ENCODE peak calls at places on chromosomes 11 and 22, in seven cellular contexts. H is A549, S is endodermal cell, A is stomach, Q is choroid plexus epithelial cell, Z is heart right ventricle, R is astrocyte of the spinal cord. U is an unnamed sample.

GRCh38 chr11:47152126-47152952 is 24.3 kb downstream of the ARFGAP2 start:
- DNase-seq in Q (peak; percentile 40), A (no peak), Z (no peak), R (no peak), S (no peak), H (no peak), U (no peak)

GRCh38 chr11:75100314-75100713 is 3.6 kb upstream of the OR2AT4 start:
- DNase-seq in A (no peak), Z (no peak), R (peak; percentile 2), H (peak; percentile 87), Q (peak; percentile 47), S (no peak), U (peak; percentile 21)

GRCh38 chr11:77687088-77687487 is 49.5 kb upstream of the CLNS1A start:
- DNase-seq in R (no peak), H (no peak), Z (no peak), S (no peak), A (no peak), Q (no peak), U (no peak)

GRCh38 chr11:112797653-112798293 is 163.4 kb upstream of the NCAM1 start:
- DNase-seq in A (peak; percentile 68), S (peak; percentile 94), Z (no peak), Q (peak; percentile 64), H (peak; percentile 12), R (peak; percentile 46), U (peak; percentile 62)

GRCh38 chr22:41966607-41967240 is 2.5 kb upstream of the SEPTIN3 start:
- DNase-seq in R (peak; percentile 85), Z (no peak), Q (peak; percentile 95), H (peak; percentile 78), A (peak; percentile 38), S (peak; percentile 87), U (peak; percentile 86)

GRCh38 chr11:102604875-102605274 is 20.3 kb downstream of the MMP20 start:
- DNase-seq in Z (no peak), S (no peak), A (no peak), R (no peak), H (no peak), Q (no peak), U (no peak)

GRCh38 chr22:37043828-37044538 is 7.6 kb upstream of the KCTD17 start:
- DNase-seq in S (peak; percentile 77), Q (peak; percentile 41), Z (peak; percentile 63), R (no peak), H (peak; percentile 82), A (peak; percentile 88), U (peak; percentile 63)

GRCh38 chr11:73991471-73992006 is 8.9 kb upstream of the UCP2 start:
- DNase-seq in Q (no peak), Z (no peak), R (no peak), A (no peak), H (no peak), S (peak; percentile 36), U (no peak)

GRCh38 chr22:44685384-44686056 is 16.5 kb upstream of the PRR5 start:
- DNase-seq in S (peak; percentile 88), Z (peak; percentile 42), H (peak; percentile 53), R (no peak), A (peak; percentile 70), Q (peak; percentile 72), U (peak; percentile 30)

GRCh38 chr11:64803846-64804345 is 882 bp upstream of the MAP4K2 start:
- DNase-seq in S (peak; percentile 87), H (no peak), A (no peak), R (no peak), Q (no peak), Z (no peak), U (no peak)

GRCh38 chr11:30281476-30282288 is 41.2 kb upstream of the ARL14EP start:
- DNase-seq in Q (no peak), A (no peak), H (no peak), Z (no peak), R (no peak), S (no peak), U (no peak)

GRCh38 chr11:70072471-70073187 is 5.5 kb upstream of the ANO1 start:
- DNase-seq in Q (no peak), H (no peak), Z (no peak), R (no peak), A (no peak), S (peak; percentile 53), U (no peak)

GRCh38 chr11:121672630-121673487 is 220.1 kb upstream of the SORL1-AS1 start:
- DNase-seq in Q (no peak), S (no peak), H (no peak), Z (peak; percentile 17), A (no peak), R (no peak), U (peak; percentile 35)

GRCh38 chr11:70552441-70553150 is 154.3 kb downstream of the CTTN start:
- DNase-seq in S (no peak), H (no peak), Z (no peak), A (no peak), R (no peak), Q (no peak), U (no peak)

GRCh38 chr11:70471254-70471653 is 72.9 kb downstream of the CTTN start:
- DNase-seq in Z (no peak), R (no peak), H (peak; percentile 51), S (peak; percentile 87), Q (peak; percentile 39), A (no peak), U (peak; percentile 47)

GRCh38 chr22:44828193-44828592 is 75.8 kb downstream of the ARHGAP8 start:
- DNase-seq in R (no peak), S (peak; percentile 90), H (peak; percentile 25), Q (peak; percentile 4), Z (no peak), A (no peak), U (no peak)

GRCh38 chr11:129855086-129855485 is 39.4 kb downstream of the TMEM45B start:
- DNase-seq in R (no peak), Q (no peak), S (no peak), A (no peak), H (no peak), Z (no peak), U (no peak)

GRCh38 chr11:12543596-12544415 is 130.4 kb upstream of the TEAD1 start:
- DNase-seq in H (peak; percentile 18), A (peak; percentile 55), R (no peak), Q (no peak), S (no peak), Z (no peak), U (no peak)

GRCh38 chr11:32426819-32427615 is 8.3 kb downstream of the WT1 start:
- DNase-seq in R (no peak), A (no peak), H (no peak), Q (no peak), Z (peak; percentile 76), S (peak; percentile 74), U (peak; percentile 78)

GRCh38 chr11:32427935-32428664 is 7.2 kb downstream of the WT1 start:
- DNase-seq in H (no peak), Q (no peak), Z (no peak), A (no peak), S (peak; percentile 80), R (no peak), U (no peak)

GRCh38 chr11:32428665-32429293 is 6.6 kb downstream of the WT1 start:
- DNase-seq in A (no peak), S (no peak), Z (no peak), Q (no peak), R (no peak), H (no peak), U (no peak)

GRCh38 chr11:32427616-32427934 is 7.8 kb downstream of the WT1 start:
- DNase-seq in Z (no peak), Q (no peak), H (no peak), A (no peak), S (no peak), R (no peak), U (no peak)

DNA sequence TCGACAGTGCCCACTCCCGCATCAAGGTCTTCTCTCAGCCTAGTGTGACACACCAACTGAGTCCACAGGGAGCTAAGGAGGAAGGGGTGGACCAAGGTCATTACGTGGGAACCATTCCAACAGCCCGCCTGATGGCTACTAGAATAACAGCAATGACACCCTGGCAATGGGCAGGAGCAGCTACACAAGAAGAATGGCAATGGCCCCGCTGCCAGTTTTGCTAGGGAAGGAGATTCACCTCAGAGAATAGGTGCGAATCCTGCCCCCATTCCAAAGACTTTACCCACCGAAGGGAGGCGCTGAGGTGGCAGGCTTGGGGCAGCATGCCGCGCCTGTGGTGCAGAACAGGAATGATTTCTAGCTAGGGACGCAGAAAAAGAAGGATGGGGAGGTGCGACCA is 9.1 kb downstream of the WT1 start:
- DNase-seq in Z (no peak), A (no peak), Q (no peak), H (no peak), R (no peak), S (peak; percentile 78), U (no peak)
- H3K4me3 ChIP-seq in Z (no peak overlapping the region), A (no peak overlapping the region), Q (no peak overlapping the region), H (no peak overlapping the region), R (no peak overlapping the region), S (peak overlapping the region; percentile 60), U (no peak overlapping the region)

GRCh38 chr11:86446924-86447285 is 72.2 kb downstream of the CCDC81 start:
- DNase-seq in H (no peak), S (no peak), R (no peak), A (no peak), Z (no peak), Q (no peak), U (no peak)
- TF ChIP-seq CTCF in H (no peak), S (no peak), R (no peak), A (no peak), Z (no peak), Q (no peak), U (no peak)

GRCh38 chr22:30526656-30527055 is 19.9 kb downstream of the SEC14L6 start:
- DNase-seq in A (no peak), Q (no peak), H (no peak), S (no peak), Z (no peak), R (no peak), U (no peak)
- H3K4me3 ChIP-seq in A (no peak overlapping the region), Q (no peak overlapping the region), H (no peak overlapping the region), S (no peak overlapping the region), Z (no peak overlapping the region), R (no peak overlapping the region), U (no peak overlapping the region)

DNA sequence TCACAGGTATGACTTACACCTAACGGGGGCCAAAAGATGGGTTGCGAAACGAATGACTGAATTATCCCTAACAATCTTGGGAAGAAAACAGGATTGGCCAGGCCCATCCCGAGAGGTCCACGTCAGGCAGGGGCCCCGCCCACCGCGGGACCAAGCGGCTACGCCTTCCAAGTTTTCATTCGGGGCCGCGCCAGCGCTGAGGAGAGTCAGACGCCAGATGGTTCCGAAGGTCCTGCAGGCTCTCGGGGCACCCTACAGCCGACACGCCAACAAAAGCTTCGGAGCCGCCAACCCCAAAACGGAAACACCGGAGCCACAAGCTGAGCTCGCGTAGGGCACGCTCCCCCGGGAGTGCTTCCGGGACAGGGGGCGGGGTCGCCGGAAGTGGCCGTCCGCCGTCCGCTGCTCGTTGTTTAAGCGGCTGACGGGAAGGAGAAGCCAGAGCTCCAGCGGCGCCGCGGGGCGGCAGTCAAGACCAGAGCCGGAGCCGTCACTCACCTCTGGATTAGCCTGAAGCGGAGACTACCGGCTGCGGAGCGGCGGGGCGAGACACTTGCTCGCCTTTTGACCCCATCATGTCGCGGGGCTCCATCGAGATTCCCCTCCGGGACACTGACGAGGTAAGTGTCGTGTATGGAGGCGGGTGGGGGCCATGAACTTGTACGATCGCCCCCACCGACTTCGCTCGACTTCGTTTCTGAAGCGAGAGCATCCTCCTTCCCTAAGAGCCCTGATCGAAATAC is at the start of gene CTR9:
- DNase-seq in Q (peak; percentile 93), S (peak; percentile 98), Z (peak; percentile 94), R (peak; percentile 95), A (peak; percentile 94), H (peak; percentile 94), U (peak; percentile 93)
- TF ChIP-seq CTCF in Q (peak; percentile 39), S (no peak), Z (no peak), R (peak; percentile 31), A (no peak), H (peak; percentile 30), U (peak; percentile 29)

U was measured in fibroblast of pulmonary artery.